ENCODE peak calls at places on chromosomes 6 and 20, in ten cellular contexts. H, Y, O, G, R, L, S, N, P and F are unnamed samples.

GRCh38 chr6:156832166-156832743 is 55.1 kb downstream of the ARID1B start:
- DNase-seq in O (peak; percentile 56), P (no peak), G (peak; percentile 49), R (no peak), Y (no peak), H (peak; percentile 61), S (no peak), N (no peak), L (peak; percentile 74), F (peak; percentile 48)

GRCh38 chr6:79833264-79833663 is 114.1 kb downstream of the ELOVL4 start:
- DNase-seq in Y (peak; percentile 40), N (no peak), R (no peak), S (no peak), O (no peak), G (peak; percentile 6), P (no peak), H (no peak), L (no peak), F (no peak)

GRCh38 chr20:41664584-41664983 is 46.4 kb upstream of the CHD6 start:
- DNase-seq in S (no peak), L (no peak), O (no peak), G (peak; percentile 10), Y (no peak), N (no peak), P (no peak), R (no peak), H (no peak), F (no peak)

GRCh38 chr6:31575335-31575901 is at the start of gene TNF:
- DNase-seq in O (peak; percentile 59), Y (no peak), L (no peak), P (peak; percentile 32), G (no peak), N (no peak), S (peak; percentile 78), R (peak; percentile 49), H (no peak), F (no peak)

GRCh38 chr20:40638414-40638813 is 50.6 kb downstream of the MAFB start:
- DNase-seq in O (no peak), S (no peak), R (no peak), Y (no peak), L (no peak), N (no peak), H (no peak), G (no peak), P (no peak), F (no peak)

GRCh38 chr6:158286413-158286812 is 25.9 kb upstream of the TULP4 start:
- DNase-seq in N (no peak), Y (no peak), G (peak; percentile 37), P (no peak), O (no peak), S (no peak), H (no peak), L (peak; percentile 89), R (no peak), F (no peak)

GRCh38 chr6:110547266-110547964 is 71.0 kb upstream of the SLC22A16 start:
- DNase-seq in L (peak; percentile 79), Y (no peak), R (no peak), S (no peak), G (peak; percentile 15), O (peak; percentile 0), P (no peak), N (no peak), H (no peak), F (no peak)

GRCh38 chr6:166988674-166989201 is 10.5 kb upstream of the CEP43 start:
- DNase-seq in H (no peak), P (no peak), G (no peak), Y (no peak), O (no peak), L (peak; percentile 43), S (no peak), R (no peak), N (no peak), F (no peak)

GRCh38 chr20:34953960-34954359 is 1.6 kb downstream of the GSS start:
- DNase-seq in O (no peak), P (no peak), H (no peak), G (no peak), N (no peak), L (no peak), S (no peak), R (no peak), Y (no peak), F (no peak)
- H3K9me3 ChIP-seq in O (no peaks in the 10 kb centered on the region), P (no peaks in the 10 kb centered on the region), H (no peaks in the 10 kb centered on the region), G (no peaks in the 10 kb centered on the region), N (no peaks in the 10 kb centered on the region), L (no peaks in the 10 kb centered on the region), S (no peaks in the 10 kb centered on the region), R (no peaks in the 10 kb centered on the region), Y (no peaks in the 10 kb centered on the region), F (no peaks in the 10 kb centered on the region)

GRCh38 chr20:31716351-31716750 is 6.3 kb downstream of the BCL2L1 start:
- DNase-seq in L (no peak), G (no peak), P (no peak), H (no peak), N (no peak), R (no peak), O (no peak), S (no peak), Y (no peak), F (no peak)
- H3K4me1 ChIP-seq in L (peaks cover 62% of the 10 kb centered on the region), G (peaks cover 31% of the 10 kb centered on the region), P (peaks cover 100% of the 10 kb centered on the region), H (peaks cover 28% of the 10 kb centered on the region), N (peaks cover 86% of the 10 kb centered on the region), R (peaks cover 62% of the 10 kb centered on the region), O (peaks cover 61% of the 10 kb centered on the region), S (peaks cover 6% of the 10 kb centered on the region), Y (peaks cover 67% of the 10 kb centered on the region), F (peaks cover 70% of the 10 kb centered on the region)

GRCh38 chr6:168619560-168620314 is 178.8 kb downstream of the SMOC2 start:
- DNase-seq in P (no peak), O (no peak), R (no peak), L (no peak), S (peak; percentile 58), Y (no peak), G (no peak), N (no peak), H (no peak), F (no peak)

GRCh38 chr6:168612586-168612985 is 171.6 kb downstream of the SMOC2 start:
- DNase-seq in P (no peak), R (no peak), Y (no peak), O (no peak), S (peak; percentile 64), L (no peak), N (no peak), G (no peak), H (no peak), F (no peak)

GRCh38 chr6:168618546-168619315 is 177.7 kb downstream of the SMOC2 start:
- DNase-seq in N (no peak), R (no peak), Y (no peak), S (peak; percentile 37), O (no peak), H (no peak), G (no peak), P (no peak), L (no peak), F (no peak)

GRCh38 chr6:168615837-168616236 is 174.9 kb downstream of the SMOC2 start:
- DNase-seq in Y (no peak), G (no peak), N (no peak), L (no peak), S (peak; percentile 14), R (no peak), H (no peak), O (no peak), P (peak; percentile 44), F (no peak)

DNA sequence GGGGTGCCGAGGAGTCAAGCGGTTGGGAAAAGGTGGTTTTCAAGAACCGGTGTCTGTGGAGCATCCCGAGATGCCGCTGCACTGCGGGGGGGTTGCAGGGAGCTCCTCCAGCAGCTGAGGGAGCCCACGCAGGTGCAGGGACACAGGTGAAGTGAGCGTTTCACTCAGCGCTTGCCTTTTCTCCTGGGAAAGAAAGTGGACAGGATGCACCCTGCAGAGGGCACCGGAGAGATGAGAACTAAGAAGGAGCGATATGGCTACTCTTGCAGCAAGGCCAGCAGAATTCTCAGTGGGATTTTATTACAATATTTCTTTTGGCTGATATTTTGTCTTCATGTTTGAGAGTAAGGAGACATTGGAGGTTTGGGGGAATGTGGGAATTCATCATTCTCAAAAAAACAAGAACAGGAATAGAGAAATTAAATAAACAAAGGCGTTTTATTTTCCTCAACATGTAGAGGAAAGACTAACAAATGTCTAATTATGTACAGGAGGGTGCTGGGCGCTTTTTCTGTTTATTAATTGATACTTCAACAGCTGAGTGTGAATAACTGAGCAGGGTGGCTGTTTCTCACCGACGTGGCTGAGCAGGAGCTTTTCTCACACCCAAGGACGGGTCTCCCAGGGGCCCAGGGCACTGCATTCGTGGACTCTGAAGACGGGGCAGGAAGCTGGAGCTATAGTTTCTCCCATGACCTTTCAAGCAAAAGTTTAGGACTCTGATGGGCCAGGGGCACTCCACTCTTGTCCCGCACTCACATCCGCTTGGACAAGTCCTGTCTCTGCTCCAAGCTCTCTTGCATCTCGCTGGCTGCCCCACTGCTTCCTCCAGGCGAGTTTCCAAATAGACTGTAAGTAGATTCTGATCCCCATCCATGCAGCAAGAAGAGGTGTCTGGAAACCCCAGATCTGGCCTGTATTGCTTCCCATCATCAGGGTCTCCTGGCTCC is 176.1 kb downstream of the SMOC2 start:
- DNase-seq in P (no peak), Y (peak; percentile 50), L (no peak), H (peak; percentile 60), R (no peak), S (peak; percentile 75), O (peak; percentile 48), G (no peak), N (no peak), F (no peak)
- H3K9me3 ChIP-seq in P (no peaks in the 10 kb centered on the region), Y (no peaks in the 10 kb centered on the region), L (no peaks in the 10 kb centered on the region), H (no peaks in the 10 kb centered on the region), R (no peaks in the 10 kb centered on the region), S (no peaks in the 10 kb centered on the region), O (no peaks in the 10 kb centered on the region), G (no peaks in the 10 kb centered on the region), N (no peaks in the 10 kb centered on the region), F (no peaks in the 10 kb centered on the region)

GRCh38 chr6:33429745-33430042 is 9.8 kb downstream of the SYNGAP1 start:
- DNase-seq in O (no peak), H (no peak), R (no peak), Y (no peak), S (no peak), L (no peak), G (no peak), P (no peak), N (no peak), F (no peak)

GRCh38 chr6:33428891-33429744 is 9.3 kb downstream of the SYNGAP1 start:
- DNase-seq in S (peak; percentile 58), Y (no peak), P (no peak), R (no peak), G (no peak), H (peak; percentile 25), L (no peak), O (no peak), N (no peak), F (no peak)

GRCh38 chr6:33427585-33428218 is 7.8 kb downstream of the SYNGAP1 start:
- DNase-seq in L (no peak), P (peak; percentile 67), R (peak; percentile 49), S (peak; percentile 86), N (no peak), O (peak; percentile 61), Y (peak; percentile 76), H (peak; percentile 76), G (peak; percentile 46), F (no peak)

GRCh38 chr6:33426590-33427563 is 7.0 kb downstream of the SYNGAP1 start:
- DNase-seq in O (no peak), G (peak; percentile 43), S (peak; percentile 68), Y (no peak), R (no peak), H (no peak), L (no peak), N (no peak), P (no peak), F (no peak)

DNA sequence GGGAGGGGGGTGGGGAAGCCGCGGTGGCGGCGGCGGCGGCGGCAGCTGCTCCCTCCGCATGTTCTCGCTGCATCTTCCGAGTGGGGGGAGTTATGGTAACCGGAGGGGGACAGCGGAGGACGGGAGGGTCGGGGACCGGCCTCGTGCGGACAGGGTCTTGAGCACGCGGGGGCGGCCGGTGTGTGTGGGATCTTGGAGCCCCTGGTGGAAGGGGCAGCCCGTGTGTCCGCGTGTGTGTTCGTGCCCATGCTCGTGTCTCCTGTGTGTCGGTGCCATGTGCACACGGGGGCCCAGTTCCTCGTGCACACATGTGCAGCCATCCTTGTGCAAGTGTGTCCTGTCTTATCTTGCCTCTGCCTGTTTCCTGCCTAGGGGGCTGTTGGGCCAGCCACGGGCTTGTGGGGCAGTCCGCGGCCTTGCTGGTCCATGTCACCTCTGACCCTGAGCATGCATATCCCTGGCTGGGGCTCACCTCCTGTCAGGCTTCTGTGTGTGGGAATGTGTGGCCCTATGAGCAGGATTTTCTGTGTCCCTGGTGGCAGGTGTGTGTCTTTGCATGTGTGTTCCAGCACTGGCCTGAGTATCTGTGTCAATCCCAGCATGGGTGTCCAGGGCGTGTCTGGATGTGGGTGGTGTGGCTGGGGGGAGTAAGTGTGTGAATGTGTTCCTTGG is 8.5 kb downstream of the SYNGAP1 start:
- DNase-seq in S (peak; percentile 82), O (no peak), P (no peak), R (no peak), G (peak; percentile 65), N (no peak), Y (peak; percentile 67), L (no peak), H (no peak), F (no peak)
- H3K4me1 ChIP-seq in S (peaks cover 3% of the 10 kb centered on the region), O (peaks cover 48% of the 10 kb centered on the region), P (peaks cover 85% of the 10 kb centered on the region), R (peaks cover 70% of the 10 kb centered on the region), G (peaks cover 59% of the 10 kb centered on the region), N (peaks cover 37% of the 10 kb centered on the region), Y (peaks cover 45% of the 10 kb centered on the region), L (peaks cover 36% of the 10 kb centered on the region), H (peaks cover 32% of the 10 kb centered on the region), F (peaks cover 62% of the 10 kb centered on the region)